ENCODE peak calls at places on chromosome 2, in five cellular contexts. V, Q, Y, O and I are unnamed samples.
A peak's percentile ranks its signal among the peaks of the same experiment; 100 is the strongest.

GRCh38 chr2:66885775-66886402 is 451.0 kb downstream of the MEIS1 start:
- DNase-seq in V (no peak), Q (peak; percentile 31), Y (no peak), O (no peak), I (no peak)

GRCh38 chr2:105274046-105274445 is 32.5 kb downstream of the GPR45 start:
- DNase-seq in V (no peak), Q (no peak), Y (no peak), O (no peak), I (no peak)

GRCh38 chr2:161992526-161992925 is 81.5 kb downstream of the DPP4 start:
- DNase-seq in V (no peak), Q (no peak), Y (no peak), O (no peak), I (no peak)

GRCh38 chr2:56287974-56288373 is 104.2 kb downstream of the CCDC85A start:
- DNase-seq in V (no peak), Q (peak; percentile 18), Y (no peak), O (no peak), I (no peak)

GRCh38 chr2:171412571-171412970 is 21.2 kb downstream of the METTL8 start:
- DNase-seq in V (no peak), Q (peak; percentile 41), Y (no peak), O (no peak), I (no peak)

GRCh38 chr2:40400336-40400953 is 51.4 kb downstream of the SLC8A1 start:
- DNase-seq in V (no peak), Q (peak; percentile 44), Y (no peak), O (no peak), I (no peak)

GRCh38 chr2:219452361-219453317 is 18.0 kb downstream of the SPEG start:
- DNase-seq in V (peak; percentile 80), Q (peak; percentile 95), Y (no peak), O (no peak), I (no peak)

GRCh38 chr2:29245742-29246387 is 130.7 kb downstream of the CLIP4 start:
- DNase-seq in V (no peak), Q (no peak), Y (no peak), O (no peak), I (no peak)

GRCh38 chr2:180077295-180077906 is 70.3 kb upstream of the CWC22 start:
- DNase-seq in V (no peak), Q (peak; percentile 43), Y (peak; percentile 42), O (no peak), I (no peak)

GRCh38 chr2:51251356-51251755 is 219.4 kb upstream of the NRXN1 start:
- DNase-seq in V (peak; percentile 6), Q (no peak), Y (no peak), O (no peak), I (no peak)

GRCh38 chr2:138536740-138537139 is 35.2 kb downstream of the SPOPL start:
- DNase-seq in V (no peak), Q (no peak), Y (no peak), O (no peak), I (no peak)

GRCh38 chr2:216023055-216023648 is 9.8 kb upstream of the MREG start:
- DNase-seq in V (no peak), Q (peak; percentile 61), Y (peak; percentile 49), O (peak; percentile 54), I (no peak)

GRCh38 chr2:64145760-64146159 is 1.5 kb upstream of the PELI1 start:
- DNase-seq in V (no peak), Q (no peak), Y (no peak), O (no peak), I (no peak)

GRCh38 chr2:102368461-102369109 is 13.0 kb downstream of the IL18R1 start:
- DNase-seq in V (no peak), Q (no peak), Y (no peak), O (no peak), I (no peak)

GRCh38 chr2:113136828-113137775 is 9.7 kb downstream of the IL1RN start:
- DNase-seq in V (peak; percentile 43), Q (peak; percentile 50), Y (no peak), O (peak; percentile 52), I (no peak)

GRCh38 chr2:137937778-137938177 is 26.5 kb upstream of the HNMT start:
- DNase-seq in V (peak; percentile 14), Q (no peak), Y (no peak), O (no peak), I (no peak)

GRCh38 chr2:29663266-29663665 is 258.1 kb downstream of the ALK start:
- DNase-seq in V (no peak), Q (peak; percentile 87), Y (no peak), O (no peak), I (no peak)

GRCh38 chr2:241925277-241925676 is 55.7 kb downstream of the RTP5 start:
- DNase-seq in V (no peak), Q (no peak), Y (no peak), O (no peak), I (no peak)

GRCh38 chr2:172101008-172101706 is 1.5 kb downstream of the DLX2 start:
- DNase-seq in V (peak; percentile 50), Q (no peak), Y (no peak), O (no peak), I (no peak)

GRCh38 chr2:146239392-146240135 is 1605.3 kb upstream of the ACVR2A start:
- DNase-seq in V (no peak), Q (peak; percentile 89), Y (no peak), O (no peak), I (no peak)

GRCh38 chr2:173884403-173884802 is 80.8 kb downstream of the SP3 start:
- DNase-seq in V (peak; percentile 27), Q (peak; percentile 59), Y (no peak), O (peak; percentile 24), I (peak; percentile 46)

GRCh38 chr2:23824777-23825212 is 102.1 kb downstream of the ATAD2B start:
- DNase-seq in V (peak; percentile 22), Q (peak; percentile 70), Y (peak; percentile 55), O (peak; percentile 16), I (peak; percentile 34)

GRCh38 chr2:178478102-178478441 is 328 bp downstream of the FKBP7 start:
- DNase-seq in V (no peak), Q (peak; percentile 25), Y (peak; percentile 39), O (peak; percentile 13), I (no peak)

GRCh38 chr2:160680974-160681373 is 187.4 kb upstream of the RBMS1 start:
- DNase-seq in V (no peak), Q (no peak), Y (no peak), O (no peak), I (no peak)

GRCh38 chr2:31037058-31037457 is 101.2 kb downstream of the GALNT14 start:
- DNase-seq in V (no peak), Q (no peak), Y (no peak), O (no peak), I (no peak)

GRCh38 chr2:141611-142010 is 95.3 kb upstream of the FAM110C start:
- DNase-seq in V (no peak), Q (no peak), Y (no peak), O (no peak), I (no peak)

GRCh38 chr2:105917216-105917615 is 172.5 kb downstream of the NCK2 start:
- DNase-seq in V (no peak), Q (no peak), Y (no peak), O (no peak), I (no peak)

GRCh38 chr2:113178891-113179290 is 5.1 kb downstream of the PSD4 start:
- DNase-seq in V (no peak), Q (no peak), Y (no peak), O (no peak), I (no peak)

GRCh38 chr2:65383571-65384488 is 48.6 kb downstream of the SPRED2 start:
- DNase-seq in V (no peak), Q (no peak), Y (no peak), O (no peak), I (no peak)